ENCODE peak calls at places on chromosomes 4 and X, in six cellular contexts. One of them, this sample, is unnamed.
A peak's percentile ranks its signal among the peaks of the same experiment; 100 is the strongest.

GRCh38 chr4:62402088-62402806 is 1202.1 kb downstream of the ADGRL3 start:
- DNase-seq in adrenal gland: no peak
- DNase-seq in OCI-LY7: no peak
- DNase-seq in AG04449: no peak
- DNase-seq in kidney epithelial cell: no peak
- DNase-seq in fibroblast of the aortic adventitia: no peak
- DNase-seq in this sample: no peak

GRCh38 chrX:45557390-45557789 is 356.7 kb upstream of the DIPK2B start:
- DNase-seq in adrenal gland: no peak
- DNase-seq in OCI-LY7: no peak
- DNase-seq in AG04449: no peak
- DNase-seq in kidney epithelial cell: no peak
- DNase-seq in fibroblast of the aortic adventitia: peak; percentile 25
- DNase-seq in this sample: no peak

GRCh38 chrX:134896194-134896593 is 94.6 kb upstream of the SMIM10 start:
- DNase-seq in adrenal gland: no peak
- DNase-seq in OCI-LY7: no peak
- DNase-seq in AG04449: no peak
- DNase-seq in kidney epithelial cell: no peak
- DNase-seq in fibroblast of the aortic adventitia: no peak
- DNase-seq in this sample: no peak

GRCh38 chrX:153773741-153774575 is 6.9 kb upstream of the SRPK3 start:
- DNase-seq in adrenal gland: no peak
- DNase-seq in OCI-LY7: no peak
- DNase-seq in AG04449: no peak
- DNase-seq in kidney epithelial cell: no peak
- DNase-seq in fibroblast of the aortic adventitia: no peak
- DNase-seq in this sample: no peak

GRCh38 chr4:110059556-110060191 is 138.7 kb downstream of the ELOVL6 start:
- DNase-seq in adrenal gland: no peak
- DNase-seq in OCI-LY7: peak; percentile 18
- DNase-seq in AG04449: no peak
- DNase-seq in kidney epithelial cell: no peak
- DNase-seq in fibroblast of the aortic adventitia: peak; percentile 19
- DNase-seq in this sample: no peak

GRCh38 chr4:95585016-95585695 is 36.4 kb upstream of the UNC5C start:
- DNase-seq in adrenal gland: no peak
- DNase-seq in OCI-LY7: no peak
- DNase-seq in AG04449: no peak
- DNase-seq in kidney epithelial cell: no peak
- DNase-seq in fibroblast of the aortic adventitia: no peak
- DNase-seq in this sample: no peak

GRCh38 chr4:152308925-152309324 is 227.0 kb downstream of the FBXW7 start:
- DNase-seq in adrenal gland: no peak
- DNase-seq in OCI-LY7: no peak
- DNase-seq in AG04449: no peak
- DNase-seq in kidney epithelial cell: no peak
- DNase-seq in fibroblast of the aortic adventitia: no peak
- DNase-seq in this sample: no peak

GRCh38 chrX:37776987-37777325 is 2.9 kb upstream of the CYBB start:
- DNase-seq in adrenal gland: no peak
- DNase-seq in OCI-LY7: no peak
- DNase-seq in AG04449: no peak
- DNase-seq in kidney epithelial cell: no peak
- DNase-seq in fibroblast of the aortic adventitia: no peak
- DNase-seq in this sample: no peak

GRCh38 chrX:6363193-6363592 is 134.5 kb upstream of the NLGN4X start:
- DNase-seq in adrenal gland: no peak
- DNase-seq in OCI-LY7: no peak
- DNase-seq in AG04449: no peak
- DNase-seq in kidney epithelial cell: no peak
- DNase-seq in fibroblast of the aortic adventitia: no peak
- DNase-seq in this sample: no peak

GRCh38 chr4:145487626-145488025 is 6.0 kb downstream of the SMAD1 start:
- DNase-seq in adrenal gland: no peak
- DNase-seq in OCI-LY7: peak; percentile 87
- DNase-seq in AG04449: no peak
- DNase-seq in kidney epithelial cell: no peak
- DNase-seq in fibroblast of the aortic adventitia: no peak
- DNase-seq in this sample: no peak

GRCh38 chr4:78776729-78777555 is 792 bp downstream of the BMP2K start:
- DNase-seq in adrenal gland: peak; percentile 66
- DNase-seq in OCI-LY7: peak; percentile 80
- DNase-seq in AG04449: no peak
- DNase-seq in kidney epithelial cell: no peak
- DNase-seq in fibroblast of the aortic adventitia: peak; percentile 60
- DNase-seq in this sample: no peak

GRCh38 chr4:40842725-40843401 is 93.1 kb downstream of the NSUN7 start:
- DNase-seq in adrenal gland: no peak
- DNase-seq in OCI-LY7: no peak
- DNase-seq in AG04449: no peak
- DNase-seq in kidney epithelial cell: peak; percentile 19
- DNase-seq in fibroblast of the aortic adventitia: no peak
- DNase-seq in this sample: no peak

GRCh38 chr4:110663206-110663605 is 40.3 kb upstream of the PITX2 start:
- DNase-seq in adrenal gland: no peak
- DNase-seq in OCI-LY7: no peak
- DNase-seq in AG04449: no peak
- DNase-seq in kidney epithelial cell: no peak
- DNase-seq in fibroblast of the aortic adventitia: no peak
- DNase-seq in this sample: no peak

GRCh38 chrX:17590892-17591740 is 146.2 kb upstream of the SCML1 start:
- DNase-seq in adrenal gland: peak; percentile 79
- DNase-seq in OCI-LY7: peak; percentile 11
- DNase-seq in AG04449: no peak
- DNase-seq in kidney epithelial cell: peak; percentile 39
- DNase-seq in fibroblast of the aortic adventitia: peak; percentile 90
- DNase-seq in this sample: peak; percentile 18

GRCh38 chr4:122827899-122828601 is 1.4 kb downstream of the FGF2 start:
- DNase-seq in adrenal gland: peak; percentile 23
- DNase-seq in OCI-LY7: peak; percentile 39
- DNase-seq in AG04449: no peak
- DNase-seq in kidney epithelial cell: peak; percentile 43
- DNase-seq in fibroblast of the aortic adventitia: peak; percentile 79
- DNase-seq in this sample: no peak

GRCh38 chr4:4859010-4859798 is at the start of gene MSX1:
- DNase-seq in adrenal gland: peak; percentile 88
- DNase-seq in OCI-LY7: peak; percentile 5
- DNase-seq in AG04449: no peak
- DNase-seq in kidney epithelial cell: no peak
- DNase-seq in fibroblast of the aortic adventitia: peak; percentile 83
- DNase-seq in this sample: peak; percentile 65

GRCh38 chr4:157244348-157244747 is 23.8 kb downstream of the GRIA2 start:
- DNase-seq in adrenal gland: no peak
- DNase-seq in OCI-LY7: no peak
- DNase-seq in AG04449: no peak
- DNase-seq in kidney epithelial cell: no peak
- DNase-seq in fibroblast of the aortic adventitia: no peak
- DNase-seq in this sample: no peak

GRCh38 chr4:110737931-110738330 is 115.1 kb upstream of the PITX2 start:
- DNase-seq in adrenal gland: no peak
- DNase-seq in OCI-LY7: no peak
- DNase-seq in AG04449: no peak
- DNase-seq in kidney epithelial cell: no peak
- DNase-seq in fibroblast of the aortic adventitia: no peak
- DNase-seq in this sample: no peak

GRCh38 chrX:150365953-150366911 is 3.1 kb downstream of the MAMLD1 start:
- DNase-seq in adrenal gland: peak; percentile 53
- DNase-seq in OCI-LY7: no peak
- DNase-seq in AG04449: no peak
- DNase-seq in kidney epithelial cell: no peak
- DNase-seq in fibroblast of the aortic adventitia: peak; percentile 51
- DNase-seq in this sample: no peak

GRCh38 chr4:56764775-56765174 is 56.7 kb downstream of the SPINK2 start:
- DNase-seq in adrenal gland: no peak
- DNase-seq in OCI-LY7: no peak
- DNase-seq in AG04449: no peak
- DNase-seq in kidney epithelial cell: no peak
- DNase-seq in fibroblast of the aortic adventitia: peak; percentile 22
- DNase-seq in this sample: no peak

GRCh38 chr4:96352051-96352517 is 512.2 kb downstream of the PDHA2 start:
- DNase-seq in adrenal gland: no peak
- DNase-seq in OCI-LY7: no peak
- DNase-seq in AG04449: no peak
- DNase-seq in kidney epithelial cell: no peak
- DNase-seq in fibroblast of the aortic adventitia: no peak
- DNase-seq in this sample: peak; percentile 28

GRCh38 chr4:15434086-15434485 is 6.3 kb downstream of the C1QTNF7 start:
- DNase-seq in adrenal gland: no peak
- DNase-seq in OCI-LY7: no peak
- DNase-seq in AG04449: no peak
- DNase-seq in kidney epithelial cell: peak; percentile 10
- DNase-seq in fibroblast of the aortic adventitia: peak; percentile 41
- DNase-seq in this sample: no peak

GRCh38 chr4:82643994-82644730 is 82.4 kb upstream of the TMEM150C start:
- DNase-seq in adrenal gland: peak; percentile 58
- DNase-seq in OCI-LY7: no peak
- DNase-seq in AG04449: peak; percentile 75
- DNase-seq in kidney epithelial cell: peak; percentile 74
- DNase-seq in fibroblast of the aortic adventitia: peak; percentile 29
- DNase-seq in this sample: no peak
- H3K4me3 ChIP-seq in adrenal gland: no peak overlapping the region
- H3K4me3 ChIP-seq in OCI-LY7: no peak overlapping the region
- H3K4me3 ChIP-seq in AG04449: no peak overlapping the region
- H3K4me3 ChIP-seq in kidney epithelial cell: no peak overlapping the region
- H3K4me3 ChIP-seq in fibroblast of the aortic adventitia: no peak overlapping the region
- H3K4me3 ChIP-seq in this sample: no peak overlapping the region

GRCh38 chrX:155767101-155767878 is 113.9 kb upstream of the VAMP7 start:
- DNase-seq in adrenal gland: peak; percentile 84
- DNase-seq in OCI-LY7: no peak
- DNase-seq in AG04449: peak; percentile 21
- DNase-seq in kidney epithelial cell: peak; percentile 16
- DNase-seq in fibroblast of the aortic adventitia: peak; percentile 67
- DNase-seq in this sample: no peak
- H3K4me3 ChIP-seq in adrenal gland: no peak overlapping the region
- H3K4me3 ChIP-seq in OCI-LY7: no peak overlapping the region
- H3K4me3 ChIP-seq in AG04449: peak overlapping the region; percentile 58
- H3K4me3 ChIP-seq in kidney epithelial cell: peak overlapping the region; percentile 48
- H3K4me3 ChIP-seq in fibroblast of the aortic adventitia: peak overlapping the region; percentile 64
- H3K4me3 ChIP-seq in this sample: no peak overlapping the region

GRCh38 chr4:153936121-153936520 is 147.2 kb upstream of the SFRP2 start:
- DNase-seq in adrenal gland: no peak
- DNase-seq in OCI-LY7: no peak
- DNase-seq in AG04449: no peak
- DNase-seq in kidney epithelial cell: no peak
- DNase-seq in fibroblast of the aortic adventitia: no peak
- DNase-seq in this sample: peak; percentile 43

GRCh38 chr4:153933851-153934688 is 145.2 kb upstream of the SFRP2 start:
- DNase-seq in adrenal gland: no peak
- DNase-seq in OCI-LY7: no peak
- DNase-seq in AG04449: no peak
- DNase-seq in kidney epithelial cell: no peak
- DNase-seq in fibroblast of the aortic adventitia: no peak
- DNase-seq in this sample: no peak

GRCh38 chr4:153937289-153937688 is 148.4 kb upstream of the SFRP2 start:
- DNase-seq in adrenal gland: no peak
- DNase-seq in OCI-LY7: no peak
- DNase-seq in AG04449: no peak
- DNase-seq in kidney epithelial cell: no peak
- DNase-seq in fibroblast of the aortic adventitia: no peak
- DNase-seq in this sample: peak; percentile 38

GRCh38 chr4:153931804-153932203 is 142.9 kb upstream of the SFRP2 start:
- DNase-seq in adrenal gland: no peak
- DNase-seq in OCI-LY7: no peak
- DNase-seq in AG04449: no peak
- DNase-seq in kidney epithelial cell: peak; percentile 41
- DNase-seq in fibroblast of the aortic adventitia: peak; percentile 34
- DNase-seq in this sample: no peak

GRCh38 chr4:153934689-153935017 is 145.8 kb upstream of the SFRP2 start:
- DNase-seq in adrenal gland: no peak
- DNase-seq in OCI-LY7: no peak
- DNase-seq in AG04449: no peak
- DNase-seq in kidney epithelial cell: no peak
- DNase-seq in fibroblast of the aortic adventitia: no peak
- DNase-seq in this sample: no peak
- H3K4me3 ChIP-seq in adrenal gland: no peak overlapping the region
- H3K4me3 ChIP-seq in OCI-LY7: no peak overlapping the region
- H3K4me3 ChIP-seq in AG04449: no peak overlapping the region
- H3K4me3 ChIP-seq in kidney epithelial cell: no peak overlapping the region
- H3K4me3 ChIP-seq in fibroblast of the aortic adventitia: no peak overlapping the region
- H3K4me3 ChIP-seq in this sample: no peak overlapping the region

DNA sequence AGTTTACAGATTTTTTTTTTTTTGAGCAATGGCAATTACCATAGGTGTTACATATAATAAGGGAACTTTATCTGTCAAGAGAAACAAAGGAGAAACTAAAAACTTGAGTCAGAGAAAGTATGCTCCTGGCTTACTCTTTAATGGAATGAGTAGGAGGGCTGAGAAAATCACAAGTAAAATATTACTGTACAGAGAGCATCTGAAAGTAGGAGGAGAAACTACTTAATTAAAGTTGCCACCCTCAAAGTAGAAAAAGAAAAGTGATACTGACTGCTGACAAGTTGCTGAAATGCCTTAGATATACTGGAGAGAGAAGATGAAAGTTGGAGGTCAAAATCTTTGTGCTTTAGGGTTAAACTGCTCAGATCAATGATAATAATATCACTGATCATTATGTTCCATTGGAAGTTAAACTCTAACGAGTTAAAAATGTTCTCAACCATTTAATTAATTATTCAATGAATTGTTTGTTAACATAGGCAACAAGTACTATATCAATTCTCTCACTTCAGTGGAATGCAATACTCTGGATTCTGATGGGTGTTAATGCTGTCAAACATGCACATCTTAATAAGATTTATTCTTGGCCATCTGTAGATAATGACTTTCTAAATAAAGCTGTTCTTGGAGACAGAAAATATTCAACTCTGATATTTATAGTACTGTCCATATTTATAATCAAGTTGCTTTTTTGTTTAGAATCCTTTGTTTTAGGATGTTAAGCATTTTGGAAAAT is 61.2 kb upstream of the CAMK2D start:
- DNase-seq in adrenal gland: no peak
- DNase-seq in OCI-LY7: no peak
- DNase-seq in AG04449: no peak
- DNase-seq in kidney epithelial cell: no peak
- DNase-seq in fibroblast of the aortic adventitia: no peak
- DNase-seq in this sample: no peak
- H3K4me3 ChIP-seq in adrenal gland: no peak overlapping the region
- H3K4me3 ChIP-seq in OCI-LY7: no peak overlapping the region
- H3K4me3 ChIP-seq in AG04449: no peak overlapping the region
- H3K4me3 ChIP-seq in kidney epithelial cell: no peak overlapping the region
- H3K4me3 ChIP-seq in fibroblast of the aortic adventitia: no peak overlapping the region
- H3K4me3 ChIP-seq in this sample: no peak overlapping the region